ENCODE peak calls at places on chromosomes 1 and 21, in five cellular contexts. One of them, this sample, is unnamed.

GRCh38 chr1:45012639-45013278 is 705 bp downstream of the UROD start:
- DNase-seq in gastrocnemius medialis: peak
- DNase-seq in CD8-positive, alpha-beta T cell: peak
- DNase-seq in fibroblast of lung: peak
- DNase-seq in sigmoid colon: peak
- DNase-seq in this sample: peak

GRCh38 chr1:74506311-74506710 is 6.1 kb downstream of the LRRC53 start:
- DNase-seq in CD8-positive, alpha-beta T cell: no peak
- DNase-seq in sigmoid colon: no peak
- DNase-seq in fibroblast of lung: no peak
- DNase-seq in gastrocnemius medialis: no peak
- DNase-seq in this sample: no peak

GRCh38 chr21:42514883-42515228 is 1.2 kb downstream of the SLC37A1 start:
- DNase-seq in CD8-positive, alpha-beta T cell: no peak
- DNase-seq in sigmoid colon: no peak
- DNase-seq in gastrocnemius medialis: no peak
- DNase-seq in fibroblast of lung: no peak
- DNase-seq in this sample: peak

GRCh38 chr1:62024690-62025089 is 170.0 kb upstream of the L1TD1 start:
- DNase-seq in sigmoid colon: no peak
- DNase-seq in gastrocnemius medialis: peak
- DNase-seq in CD8-positive, alpha-beta T cell: no peak
- DNase-seq in fibroblast of lung: no peak
- DNase-seq in this sample: no peak

GRCh38 chr21:37582613-37583012 is 216.0 kb downstream of the DYRK1A start:
- DNase-seq in fibroblast of lung: peak
- DNase-seq in gastrocnemius medialis: peak
- DNase-seq in sigmoid colon: no peak
- DNase-seq in CD8-positive, alpha-beta T cell: no peak
- DNase-seq in this sample: no peak

GRCh38 chr1:156282143-156282478 is 514 bp downstream of the SMG5 start:
- DNase-seq in sigmoid colon: no peak
- DNase-seq in CD8-positive, alpha-beta T cell: no peak
- DNase-seq in fibroblast of lung: no peak
- DNase-seq in gastrocnemius medialis: peak
- DNase-seq in this sample: no peak

GRCh38 chr21:32463889-32464300 is 51.4 kb downstream of the EVA1C start:
- DNase-seq in gastrocnemius medialis: no peak
- DNase-seq in sigmoid colon: no peak
- DNase-seq in fibroblast of lung: peak
- DNase-seq in CD8-positive, alpha-beta T cell: no peak
- DNase-seq in this sample: peak

GRCh38 chr1:109385417-109385816 is 12.3 kb downstream of the SORT1 start:
- DNase-seq in fibroblast of lung: no peak
- DNase-seq in CD8-positive, alpha-beta T cell: no peak
- DNase-seq in gastrocnemius medialis: peak
- DNase-seq in sigmoid colon: peak
- DNase-seq in this sample: no peak

GRCh38 chr1:155834296-155834926 is 22.6 kb downstream of the GON4L start:
- DNase-seq in fibroblast of lung: peak
- DNase-seq in gastrocnemius medialis: no peak
- DNase-seq in CD8-positive, alpha-beta T cell: no peak
- DNase-seq in sigmoid colon: no peak
- DNase-seq in this sample: peak

GRCh38 chr21:14982336-14982735 is 82.5 kb downstream of the NRIP1 start:
- DNase-seq in sigmoid colon: no peak
- DNase-seq in fibroblast of lung: no peak
- DNase-seq in CD8-positive, alpha-beta T cell: no peak
- DNase-seq in gastrocnemius medialis: no peak
- DNase-seq in this sample: no peak

GRCh38 chr1:202615501-202616354 is 94.5 kb downstream of the SYT2 start:
- DNase-seq in fibroblast of lung: peak
- DNase-seq in gastrocnemius medialis: no peak
- DNase-seq in sigmoid colon: no peak
- DNase-seq in CD8-positive, alpha-beta T cell: no peak
- DNase-seq in this sample: no peak

GRCh38 chr1:29358183-29358582 is 121.9 kb downstream of the PTPRU start:
- DNase-seq in sigmoid colon: no peak
- DNase-seq in gastrocnemius medialis: no peak
- DNase-seq in fibroblast of lung: no peak
- DNase-seq in CD8-positive, alpha-beta T cell: no peak
- DNase-seq in this sample: no peak

GRCh38 chr1:8396912-8397406 is 79.0 kb downstream of the SLC45A1 start:
- DNase-seq in sigmoid colon: peak
- DNase-seq in gastrocnemius medialis: peak
- DNase-seq in CD8-positive, alpha-beta T cell: no peak
- DNase-seq in fibroblast of lung: peak
- DNase-seq in this sample: peak

GRCh38 chr1:53446051-53446450 is 13.1 kb upstream of the DMRTB1 start:
- DNase-seq in gastrocnemius medialis: no peak
- DNase-seq in sigmoid colon: no peak
- DNase-seq in fibroblast of lung: no peak
- DNase-seq in CD8-positive, alpha-beta T cell: no peak
- DNase-seq in this sample: no peak

GRCh38 chr1:201348211-201348566 is 29.3 kb downstream of the TNNT2 start:
- DNase-seq in gastrocnemius medialis: no peak
- DNase-seq in CD8-positive, alpha-beta T cell: no peak
- DNase-seq in sigmoid colon: no peak
- DNase-seq in fibroblast of lung: peak
- DNase-seq in this sample: no peak

GRCh38 chr21:36699026-36699545 is at the start of gene SIM2:
- DNase-seq in sigmoid colon: no peak
- DNase-seq in gastrocnemius medialis: no peak
- DNase-seq in CD8-positive, alpha-beta T cell: no peak
- DNase-seq in fibroblast of lung: peak
- DNase-seq in this sample: no peak

GRCh38 chr1:161190962-161191521 is 7.8 kb downstream of the ADAMTS4 start:
- DNase-seq in sigmoid colon: no peak
- DNase-seq in fibroblast of lung: no peak
- DNase-seq in CD8-positive, alpha-beta T cell: no peak
- DNase-seq in gastrocnemius medialis: no peak
- DNase-seq in this sample: no peak

GRCh38 chr1:233112184-233113008 is 162.0 kb downstream of the NTPCR start:
- DNase-seq in CD8-positive, alpha-beta T cell: no peak
- DNase-seq in sigmoid colon: no peak
- DNase-seq in gastrocnemius medialis: no peak
- DNase-seq in fibroblast of lung: peak
- DNase-seq in this sample: no peak

GRCh38 chr1:37602750-37603694 is 7.3 kb upstream of the GNL2 start:
- DNase-seq in sigmoid colon: no peak
- DNase-seq in CD8-positive, alpha-beta T cell: no peak
- DNase-seq in gastrocnemius medialis: no peak
- DNase-seq in fibroblast of lung: no peak
- DNase-seq in this sample: no peak

GRCh38 chr1:42998381-42998780 is 39.7 kb upstream of the SLC2A1 start:
- DNase-seq in gastrocnemius medialis: no peak
- DNase-seq in CD8-positive, alpha-beta T cell: no peak
- DNase-seq in fibroblast of lung: peak
- DNase-seq in sigmoid colon: no peak
- DNase-seq in this sample: no peak

GRCh38 chr1:84689514-84690396 is 506 bp downstream of the SSX2IP start:
- DNase-seq in fibroblast of lung: peak
- DNase-seq in sigmoid colon: peak
- DNase-seq in gastrocnemius medialis: peak
- DNase-seq in CD8-positive, alpha-beta T cell: no peak
- DNase-seq in this sample: peak

GRCh38 chr1:189269011-189269410 is 1208.7 kb downstream of the BRINP3 start:
- DNase-seq in gastrocnemius medialis: no peak
- DNase-seq in fibroblast of lung: peak
- DNase-seq in sigmoid colon: no peak
- DNase-seq in CD8-positive, alpha-beta T cell: no peak
- DNase-seq in this sample: no peak

GRCh38 chr1:176541663-176542062 is 78.7 kb downstream of the PAPPA2 start:
- DNase-seq in gastrocnemius medialis: no peak
- DNase-seq in fibroblast of lung: no peak
- DNase-seq in sigmoid colon: no peak
- DNase-seq in CD8-positive, alpha-beta T cell: no peak
- DNase-seq in this sample: no peak

GRCh38 chr1:201570886-201571624 is 32.1 kb downstream of the NAV1 start:
- DNase-seq in sigmoid colon: peak
- DNase-seq in fibroblast of lung: no peak
- DNase-seq in CD8-positive, alpha-beta T cell: no peak
- DNase-seq in gastrocnemius medialis: no peak
- DNase-seq in this sample: no peak

GRCh38 chr1:207458409-207458808 is 4.3 kb downstream of the CR2 start:
- DNase-seq in CD8-positive, alpha-beta T cell: no peak
- DNase-seq in sigmoid colon: no peak
- DNase-seq in gastrocnemius medialis: no peak
- DNase-seq in fibroblast of lung: no peak
- DNase-seq in this sample: no peak

DNA sequence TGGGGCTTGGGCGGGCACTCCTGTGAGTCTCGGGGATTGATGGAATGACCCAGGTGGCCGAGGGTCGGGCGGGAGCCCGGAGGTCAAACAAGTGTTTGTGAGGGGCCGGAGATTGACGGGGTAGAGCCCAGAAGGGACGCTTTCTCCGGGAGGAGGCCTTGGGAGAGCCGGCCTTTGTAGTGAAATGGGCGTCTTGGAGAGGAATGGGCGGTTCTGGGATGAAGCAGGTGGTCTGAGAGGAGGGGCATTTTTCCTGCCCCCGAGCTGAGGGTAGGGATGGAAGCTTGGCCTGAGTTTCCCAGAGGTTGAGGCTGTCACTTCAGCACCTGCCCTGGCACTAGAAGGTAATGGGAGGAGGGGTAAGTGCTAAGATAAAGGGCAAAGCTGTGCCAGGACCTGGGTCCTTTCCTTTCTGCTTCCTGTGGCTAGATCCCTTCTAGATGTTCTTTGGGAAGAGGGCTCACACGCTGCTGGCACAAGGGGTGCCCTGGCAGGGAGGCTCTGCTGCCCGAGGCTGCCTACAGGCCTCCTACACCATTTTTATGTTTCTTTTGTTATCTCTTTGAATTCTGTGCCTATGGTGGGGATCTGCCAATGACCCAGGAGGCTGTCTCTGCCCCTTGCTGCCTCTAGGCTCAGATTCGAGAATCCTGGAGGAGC is 56.1 kb downstream of the NDUFS5 start:
- DNase-seq in CD8-positive, alpha-beta T cell: no peak
- DNase-seq in gastrocnemius medialis: no peak
- DNase-seq in fibroblast of lung: no peak
- DNase-seq in sigmoid colon: no peak
- DNase-seq in this sample: no peak
- H3K4me3 ChIP-seq in CD8-positive, alpha-beta T cell: no peak
- H3K4me3 ChIP-seq in gastrocnemius medialis: peak
- H3K4me3 ChIP-seq in fibroblast of lung: peak
- H3K4me3 ChIP-seq in sigmoid colon: peak
- H3K4me3 ChIP-seq in this sample: peak

DNA sequence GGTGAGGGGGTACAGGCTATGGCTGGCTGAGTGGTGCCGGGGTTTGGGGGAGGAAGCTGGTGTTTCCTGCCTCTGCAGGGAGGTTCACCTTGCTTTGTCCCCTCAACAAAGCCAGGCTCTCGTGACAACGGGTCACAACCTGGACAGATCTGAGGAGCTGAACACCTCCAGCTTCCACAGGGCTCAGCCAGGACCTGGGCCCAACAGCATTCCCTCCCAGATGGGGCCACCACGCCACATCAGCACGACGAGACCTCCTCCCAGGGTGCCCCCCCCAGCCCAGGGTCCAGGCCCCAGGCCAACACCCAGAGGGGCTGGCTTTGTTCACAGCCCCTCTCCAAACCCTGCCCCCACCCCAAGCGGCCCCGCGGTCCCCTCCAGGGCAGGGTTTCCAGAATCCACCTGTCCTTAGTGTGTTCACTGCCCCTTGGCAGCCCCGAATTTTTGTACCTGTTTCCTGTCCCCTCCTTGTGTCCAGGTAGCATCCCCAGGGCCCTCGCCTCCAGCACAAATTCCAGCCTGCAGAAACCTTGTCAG is 34.7 kb downstream of the UBE2G2 start:
- DNase-seq in CD8-positive, alpha-beta T cell: no peak
- DNase-seq in fibroblast of lung: no peak
- DNase-seq in gastrocnemius medialis: no peak
- DNase-seq in sigmoid colon: no peak
- DNase-seq in this sample: no peak
- H3K27ac ChIP-seq in CD8-positive, alpha-beta T cell: no peak
- H3K27ac ChIP-seq in fibroblast of lung: no peak
- H3K27ac ChIP-seq in gastrocnemius medialis: no peak
- H3K27ac ChIP-seq in sigmoid colon: no peak
- H3K27ac ChIP-seq in this sample: no peak

GRCh38 chr1:165699577-165699976 is 1.2 kb upstream of the ALDH9A1 start:
- DNase-seq in sigmoid colon: no peak
- DNase-seq in CD8-positive, alpha-beta T cell: no peak
- DNase-seq in gastrocnemius medialis: no peak
- DNase-seq in fibroblast of lung: no peak
- DNase-seq in this sample: no peak

GRCh38 chr1:165695011-165695410 is 3.4 kb downstream of the ALDH9A1 start:
- DNase-seq in fibroblast of lung: no peak
- DNase-seq in gastrocnemius medialis: no peak
- DNase-seq in sigmoid colon: no peak
- DNase-seq in CD8-positive, alpha-beta T cell: no peak
- DNase-seq in this sample: no peak

GRCh38 chr1:165697491-165697880 is 876 bp downstream of the ALDH9A1 start:
- DNase-seq in gastrocnemius medialis: no peak
- DNase-seq in CD8-positive, alpha-beta T cell: no peak
- DNase-seq in sigmoid colon: no peak
- DNase-seq in fibroblast of lung: peak
- DNase-seq in this sample: no peak

GRCh38 chr1:165697881-165698842 is at the start of gene ALDH9A1:
- DNase-seq in gastrocnemius medialis: peak
- DNase-seq in fibroblast of lung: peak
- DNase-seq in CD8-positive, alpha-beta T cell: peak
- DNase-seq in sigmoid colon: peak
- DNase-seq in this sample: peak

DNA sequence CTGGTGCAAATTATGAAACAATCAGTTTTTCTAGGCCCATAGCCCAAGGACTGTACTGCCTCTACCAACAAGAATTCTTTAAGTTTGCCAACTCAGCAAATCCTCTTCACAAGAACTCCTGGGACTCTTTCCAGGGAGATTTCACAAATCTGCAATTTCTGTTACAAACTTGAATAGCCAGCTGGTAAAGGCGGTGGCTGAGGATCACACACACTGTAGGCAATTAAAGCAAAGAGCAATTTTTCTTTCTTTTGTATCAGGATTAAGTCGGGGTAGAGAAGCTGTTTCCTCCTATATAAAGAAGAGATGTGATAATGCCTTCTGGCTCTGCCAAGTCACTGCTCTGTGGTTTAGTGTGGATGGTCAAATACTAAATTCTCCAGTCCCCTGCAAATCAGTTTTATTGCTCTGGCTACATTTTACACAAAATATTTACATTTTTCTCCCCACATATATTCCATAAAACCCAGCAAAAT is 1.7 kb downstream of the ALDH9A1 start:
- DNase-seq in sigmoid colon: no peak
- DNase-seq in gastrocnemius medialis: no peak
- DNase-seq in CD8-positive, alpha-beta T cell: no peak
- DNase-seq in fibroblast of lung: peak
- DNase-seq in this sample: no peak
- H3K4me3 ChIP-seq in sigmoid colon: no peak
- H3K4me3 ChIP-seq in gastrocnemius medialis: no peak
- H3K4me3 ChIP-seq in CD8-positive, alpha-beta T cell: peak
- H3K4me3 ChIP-seq in fibroblast of lung: peak
- H3K4me3 ChIP-seq in this sample: no peak

DNA sequence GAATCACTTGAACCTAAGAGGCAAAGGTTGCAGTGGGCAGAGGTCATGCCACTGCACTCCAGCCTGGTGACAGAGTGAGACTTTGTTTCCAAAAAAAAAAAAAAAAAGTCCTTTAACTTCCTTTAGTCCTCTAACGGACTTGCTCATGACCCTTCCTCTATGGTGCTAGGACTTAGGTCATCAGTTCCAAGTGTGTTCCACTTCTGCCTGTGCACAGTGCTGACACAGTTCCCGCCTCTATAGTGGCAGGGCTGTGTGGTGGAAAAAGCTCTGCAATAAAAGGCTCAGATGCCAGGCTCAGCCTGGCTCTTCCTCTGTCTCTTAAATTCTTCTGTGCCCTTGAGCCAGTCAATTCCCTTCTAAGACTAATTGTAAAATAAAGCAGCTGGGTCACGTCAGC is 22.0 kb downstream of the CC2D1B start:
- DNase-seq in CD8-positive, alpha-beta T cell: no peak
- DNase-seq in sigmoid colon: no peak
- DNase-seq in fibroblast of lung: no peak
- DNase-seq in gastrocnemius medialis: no peak
- DNase-seq in this sample: peak
- H3K27ac ChIP-seq in CD8-positive, alpha-beta T cell: no peak
- H3K27ac ChIP-seq in sigmoid colon: no peak
- H3K27ac ChIP-seq in fibroblast of lung: no peak
- H3K27ac ChIP-seq in gastrocnemius medialis: no peak
- H3K27ac ChIP-seq in this sample: no peak